ENCODE peak calls at places on chromosomes 2 and 18, in five cellular contexts. J is H1, B is IMR-90, H is neuronal stem cell, O is mesenchymal stem cell. R is an unnamed sample.

GRCh38 chr2:119682578-119682977 is 3.6 kb downstream of the TMEM177 start:
- DNase-seq in O (no peak), J (no peak), H (no peak), B (no peak), R (no peak)

GRCh38 chr2:111046670-111047069 is 74.0 kb upstream of the BCL2L11 start:
- DNase-seq in O (no peak), B (no peak), J (peak; percentile 16), H (no peak), R (no peak)

GRCh38 chr2:88005776-88006175 is 10.6 kb downstream of the RNU2-63P start:
- DNase-seq in H (no peak), O (no peak), B (no peak), J (no peak), R (no peak)

GRCh38 chr2:166984188-166984587 is 95.9 kb downstream of the XIRP2 start:
- DNase-seq in J (no peak), B (no peak), O (no peak), H (no peak), R (no peak)

GRCh38 chr2:54704688-54705605 is 18.5 kb upstream of the EML6 start:
- DNase-seq in O (peak; percentile 75), J (no peak), B (peak; percentile 77), H (no peak), R (no peak)

GRCh38 chr2:171181067-171182049 is 20.7 kb upstream of the TLK1 start:
- DNase-seq in J (no peak), O (no peak), B (no peak), H (no peak), R (no peak)

GRCh38 chr18:46668694-46669093 is 11.7 kb upstream of the LOXHD1 start:
- DNase-seq in H (no peak), J (no peak), B (no peak), O (no peak), R (no peak)

GRCh38 chr2:41994177-41994576 is 53.6 kb upstream of the PKDCC start:
- DNase-seq in J (no peak), O (no peak), H (no peak), B (peak; percentile 10), R (no peak)

GRCh38 chr2:126910637-126911036 is 11.9 kb downstream of the TEX51 start:
- DNase-seq in J (no peak), O (no peak), B (no peak), H (no peak), R (no peak)

GRCh38 chr2:189641565-189641964 is 19.7 kb upstream of the ASNSD1 start:
- DNase-seq in O (no peak), H (no peak), B (peak; percentile 66), J (no peak), R (no peak)
- H2BK120ac ChIP-seq in O (no peak overlapping the region), H (no peak overlapping the region), B (no peak overlapping the region), J (peak overlapping the region; percentile 54), R (no peak overlapping the region)

GRCh38 chr2:144239306-144239705 is 280.6 kb downstream of the ZEB2 start:
- DNase-seq in H (no peak), B (no peak), J (no peak), O (no peak), R (no peak)
- H3K36me3 ChIP-seq in H (no peaks in the 10 kb centered on the region), B (no peaks in the 10 kb centered on the region), J (no peaks in the 10 kb centered on the region), O (no peaks in the 10 kb centered on the region), R (no peaks in the 10 kb centered on the region)

GRCh38 chr2:26462511-26463251 is 15.2 kb downstream of the OTOF start:
- DNase-seq in B (peak; percentile 58), H (peak; percentile 38), J (peak; percentile 77), O (peak; percentile 48), R (peak; percentile 58)

GRCh38 chr2:26464390-26465265 is 13.3 kb downstream of the OTOF start:
- DNase-seq in H (no peak), O (no peak), J (no peak), B (no peak), R (no peak)

GRCh38 chr2:26462100-26462499 is 15.8 kb downstream of the OTOF start:
- DNase-seq in B (no peak), H (no peak), O (no peak), J (no peak), R (no peak)

GRCh38 chr2:26465266-26465925 is 12.5 kb downstream of the OTOF start:
- DNase-seq in O (no peak), H (no peak), B (no peak), J (peak; percentile 45), R (no peak)

GRCh38 chr2:26463252-26464207 is 14.4 kb downstream of the OTOF start:
- DNase-seq in H (peak; percentile 67), B (no peak), J (peak; percentile 57), O (no peak), R (peak; percentile 28)
- H4K91ac ChIP-seq in H (peak overlapping the region; percentile 26), B (no peak overlapping the region), J (peak overlapping the region; percentile 86), O (no peak overlapping the region), R (peak overlapping the region; percentile 82)

GRCh38 chr2:217553689-217554088 is 449.1 kb downstream of the TNS1 start:
- DNase-seq in B (no peak), J (no peak), O (no peak), H (no peak), R (no peak)
- H2BK120ac ChIP-seq in B (peak overlapping the region; percentile 94), J (no peak overlapping the region), O (no peak overlapping the region), H (no peak overlapping the region), R (peak overlapping the region; percentile 97)

DNA sequence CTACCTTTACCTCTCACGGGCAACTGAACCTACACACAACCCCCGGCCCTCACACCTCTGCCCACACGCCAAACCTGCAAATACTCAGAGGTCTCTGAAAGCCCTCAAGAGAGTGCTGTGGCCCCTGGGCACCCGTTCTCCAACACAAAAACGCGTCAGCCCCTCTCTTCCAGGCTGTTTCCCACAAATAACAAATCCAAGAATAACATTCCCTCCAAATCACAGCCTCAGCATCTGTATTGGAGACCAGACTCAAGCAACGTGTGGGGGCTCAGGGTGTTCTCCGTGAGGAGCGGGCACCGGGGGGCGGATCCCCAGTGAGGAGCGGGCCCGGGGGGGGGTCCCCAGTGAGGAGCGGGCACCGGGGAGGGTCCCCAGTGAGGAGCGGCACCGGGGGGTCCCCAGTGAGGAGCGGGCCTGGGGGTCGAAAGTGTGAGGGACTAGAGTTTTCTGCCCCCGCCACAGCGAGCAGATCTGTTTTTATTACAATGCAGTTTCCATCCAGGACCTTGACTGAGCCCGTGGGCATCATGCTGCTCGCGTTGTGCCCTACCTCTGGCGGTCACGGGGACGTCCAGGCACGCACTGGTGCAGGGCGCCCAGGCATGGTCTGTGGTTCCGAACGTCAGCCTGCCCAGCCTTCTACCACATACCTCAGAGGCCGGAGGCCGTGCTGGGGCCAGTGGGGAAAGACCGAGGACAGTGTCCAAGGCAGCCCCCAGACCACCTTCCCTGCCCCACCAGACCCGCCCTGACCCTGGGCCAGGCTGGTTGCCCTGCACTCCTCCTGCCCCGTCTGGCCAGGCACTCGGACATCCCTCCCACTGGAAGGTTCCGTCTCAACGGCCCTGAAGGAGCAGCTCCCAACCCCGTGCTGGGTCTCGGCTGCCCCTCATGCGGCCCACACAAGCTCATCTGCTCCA is 33.1 kb downstream of the SLC66A2 start:
- DNase-seq in H (no peak), O (no peak), B (no peak), J (no peak), R (no peak)
- H3K36me3 ChIP-seq in H (peaks cover 2% of the 10 kb centered on the region), O (peaks cover 37% of the 10 kb centered on the region), B (peaks cover 53% of the 10 kb centered on the region), J (no peaks in the 10 kb centered on the region), R (peaks cover 23% of the 10 kb centered on the region)

GRCh38 chr2:238580486-238580885 is 153.8 kb downstream of the ASB1 start:
- DNase-seq in O (no peak), H (no peak), B (no peak), J (no peak), R (no peak)
- H4K91ac ChIP-seq in O (no peak overlapping the region), H (no peak overlapping the region), B (no peak overlapping the region), J (no peak overlapping the region), R (no peak overlapping the region)

GRCh38 chr2:27427863-27428212 is 593 bp upstream of the NRBP1 start:
- DNase-seq in B (no peak), O (no peak), H (peak; percentile 12), J (no peak), R (no peak)

GRCh38 chr2:27431395-27431794 is 3.0 kb downstream of the NRBP1 start:
- DNase-seq in O (peak; percentile 71), B (peak; percentile 62), H (no peak), J (no peak), R (peak; percentile 47)

GRCh38 chr2:27428213-27428977 is at the start of gene NRBP1:
- DNase-seq in J (peak; percentile 96), B (peak; percentile 88), H (peak; percentile 94), O (peak; percentile 94), R (peak; percentile 91)

GRCh38 chr2:27428978-27429541 is 629 bp downstream of the NRBP1 start:
- DNase-seq in B (peak; percentile 82), J (peak; percentile 87), H (peak; percentile 79), O (peak; percentile 90), R (peak; percentile 89)
- H2BK120ac ChIP-seq in B (peak overlapping the region; percentile 56), J (no peak overlapping the region), H (no peak overlapping the region), O (peak overlapping the region; percentile 97), R (peak overlapping the region; percentile 98)